ENCODE peak calls at places on chromosomes 13 and 19, in four cellular contexts. K, E, F and R are unnamed samples.

GRCh38 chr13:21550918-21551317 is 53.1 kb downstream of the MICU2 start:
- DNase-seq in K (no peak), E (no peak), F (no peak), R (no peak)

GRCh38 chr19:31141301-31141700 is 207.9 kb downstream of the TSHZ3 start:
- DNase-seq in K (no peak), E (no peak), F (no peak), R (no peak)

GRCh38 chr19:36046443-36047050 is 7.5 kb downstream of the THAP8 start:
- DNase-seq in K (peak; percentile 77), E (no peak), F (no peak), R (no peak)

GRCh38 chr13:45775401-45775963 is 73.4 kb downstream of the CBY2 start:
- DNase-seq in K (no peak), E (no peak), F (no peak), R (no peak)

GRCh38 chr13:50731400-50731799 is 112.1 kb downstream of the DLEU7 start:
- DNase-seq in K (peak; percentile 75), E (no peak), F (no peak), R (no peak)

GRCh38 chr19:34350161-34350561 is 14.8 kb upstream of the GPI start:
- DNase-seq in K (no peak), E (no peak), F (no peak), R (no peak)

GRCh38 chr13:30256713-30257432 is 50.5 kb downstream of the KATNAL1 start:
- DNase-seq in K (peak; percentile 23), E (no peak), F (no peak), R (no peak)

GRCh38 chr13:27370305-27370853 is 54.0 kb upstream of the GTF3A start:
- DNase-seq in K (no peak), E (no peak), F (no peak), R (no peak)

GRCh38 chr13:85469320-85469719 is 329.9 kb downstream of the SLITRK6 start:
- DNase-seq in K (no peak), E (no peak), F (no peak), R (no peak)

GRCh38 chr13:46698015-46698414 is 98.9 kb downstream of the ESD start:
- DNase-seq in K (no peak), E (peak; percentile 45), F (peak; percentile 80), R (no peak)

DNA sequence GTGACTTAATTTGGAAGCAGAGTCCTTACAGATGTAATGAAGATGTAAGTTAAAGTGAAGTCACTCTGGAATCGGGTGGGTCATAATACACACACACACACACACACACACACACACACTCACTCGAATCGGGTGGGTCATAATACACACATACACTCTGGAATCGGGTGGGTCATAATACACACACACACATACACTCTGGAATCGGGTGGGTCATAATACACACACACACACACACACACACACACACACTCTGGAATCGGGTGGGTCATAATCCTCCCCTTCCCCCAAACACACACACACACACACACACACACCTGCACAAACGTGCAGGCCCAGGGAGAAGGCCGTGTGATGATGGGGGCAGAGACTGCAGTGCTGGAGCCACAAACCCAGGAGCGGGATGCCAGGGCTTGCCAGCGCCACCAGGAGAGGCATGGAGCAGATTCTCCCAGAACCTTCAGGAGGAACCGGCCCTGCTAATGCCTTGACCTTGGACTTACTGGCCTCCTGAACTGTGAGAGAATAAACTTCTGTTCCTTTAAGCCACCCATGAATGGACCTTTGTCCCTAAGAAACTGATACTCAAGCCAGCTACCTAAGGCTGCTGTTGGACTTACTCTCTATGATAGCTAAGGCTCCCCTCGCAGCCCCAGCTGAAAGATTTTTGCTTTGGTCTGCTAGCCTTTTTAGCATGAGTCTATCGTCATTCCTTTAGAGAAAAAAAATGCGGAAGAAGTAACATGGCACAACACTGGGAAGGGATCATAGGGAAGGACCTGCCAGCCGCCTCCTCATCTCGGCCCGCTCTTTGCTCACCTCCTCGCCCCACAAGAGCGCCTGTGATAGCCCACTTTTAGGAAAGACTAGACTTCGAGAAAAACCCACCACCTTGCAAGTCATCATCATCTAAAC is 136.2 kb upstream of the RNF113B start:
- DNase-seq in K (no peak), E (no peak), F (peak; percentile 81), R (no peak)
- TF ChIP-seq CTCF in K (no peak), E (no peak), F (no peak), R (no peak)

GRCh38 chr13:36599641-36600040 is 74.2 kb upstream of the SERTM1 start:
- DNase-seq in K (no peak), E (no peak), F (no peak), R (no peak)
- H3K4me1 ChIP-seq in K (no peaks in the 10 kb centered on the region), E (no peaks in the 10 kb centered on the region), F (no peaks in the 10 kb centered on the region), R (no peaks in the 10 kb centered on the region)

DNA sequence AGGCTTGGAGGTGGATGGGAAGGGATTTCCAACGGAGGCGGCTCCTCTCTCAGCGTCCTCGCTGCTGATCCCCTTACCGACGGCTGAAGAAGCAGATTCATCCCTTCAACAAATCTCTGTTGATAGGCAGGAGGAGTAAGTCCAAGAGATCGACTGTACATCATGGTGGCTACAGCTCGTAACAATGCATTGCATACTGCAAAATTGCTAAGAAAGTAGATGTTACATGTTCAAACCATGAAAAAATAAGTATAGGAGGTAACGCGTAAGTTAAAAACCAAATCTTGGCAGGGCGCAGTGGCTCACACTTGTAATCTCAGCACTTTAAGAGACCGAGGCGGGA is 468 bp upstream of the SLC39A3 start:
- DNase-seq in K (no peak), E (no peak), F (no peak), R (no peak)
- H3K4me3 ChIP-seq in K (no peak overlapping the region), E (peak overlapping the region; percentile 97), F (no peak overlapping the region), R (no peak overlapping the region)

DNA sequence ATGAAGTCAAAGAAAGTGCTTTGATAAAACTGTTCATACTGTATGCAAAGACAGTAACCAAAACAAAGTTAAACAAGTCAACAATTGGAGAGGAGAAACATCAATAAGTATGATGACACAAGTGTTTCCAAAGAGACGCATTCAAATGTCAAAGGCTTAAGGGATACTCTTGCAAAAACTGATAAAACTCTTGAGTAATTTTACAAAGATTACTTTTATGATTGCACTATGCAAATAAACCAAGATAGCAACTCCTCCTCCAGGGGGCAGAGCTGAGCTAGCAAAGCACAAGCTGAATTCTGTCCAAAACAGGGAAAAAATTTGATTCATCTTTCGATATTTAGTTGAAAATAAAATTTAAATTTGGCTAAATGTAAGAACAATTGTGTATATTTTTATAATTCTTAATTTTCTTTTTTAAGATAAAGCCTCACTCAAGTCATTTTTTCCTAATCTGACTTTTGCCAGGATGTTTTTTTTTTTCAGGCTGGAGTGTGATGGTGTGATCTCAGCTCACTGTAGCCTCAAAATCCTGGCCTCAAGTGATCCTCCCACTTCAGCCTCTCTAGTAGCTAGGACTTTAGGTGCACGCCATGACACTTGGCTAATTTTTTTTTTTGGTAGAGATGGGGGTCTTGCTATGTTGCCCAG is 84.0 kb downstream of the MZT1 start:
- DNase-seq in K (peak; percentile 66), E (no peak), F (peak; percentile 29), R (no peak)
- TF ChIP-seq CTCF in K (peak; percentile 85), E (peak; percentile 27), F (peak; percentile 16), R (peak; percentile 73)

DNA sequence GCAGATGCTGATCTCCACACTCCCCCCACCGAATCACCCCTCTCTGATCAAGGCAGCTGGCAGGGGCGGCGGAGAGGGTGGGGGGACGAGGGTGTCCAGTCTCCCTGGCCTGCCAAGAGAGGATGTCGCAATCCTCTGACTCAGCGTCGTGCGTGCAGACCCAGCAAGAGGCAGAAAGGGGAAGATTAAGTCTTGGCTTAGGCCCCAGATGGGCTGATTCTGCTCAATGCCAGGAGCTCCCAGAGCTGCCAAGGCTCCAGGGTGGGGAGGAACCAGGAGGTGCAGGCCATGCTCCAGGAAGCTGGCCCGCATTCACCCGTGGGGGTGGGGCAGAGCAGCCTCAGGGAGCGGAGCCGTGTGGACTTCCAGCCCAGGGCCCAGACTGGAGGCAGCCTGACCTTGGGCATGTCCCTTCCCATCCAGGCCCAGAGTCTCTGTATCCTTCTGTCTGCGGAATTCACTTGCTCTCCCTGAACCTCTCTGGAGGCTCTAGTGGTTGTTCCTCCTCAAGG is 6.6 kb upstream of the BCL3 start:
- DNase-seq in K (peak; percentile 100), E (peak; percentile 99), F (peak; percentile 100), R (peak; percentile 98)
- H3K4me1 ChIP-seq in K (no peaks in the 10 kb centered on the region), E (peaks cover 98% of the 10 kb centered on the region), F (peaks cover 79% of the 10 kb centered on the region), R (peaks cover 69% of the 10 kb centered on the region)